ENCODE peak calls at places on chromosomes 13 and 19, in seven cellular contexts. One of them, this sample, is unnamed.

GRCh38 chr13:31742102-31742695 is 2.9 kb downstream of the RXFP2 start:
- DNase-seq in H54: no peak
- DNase-seq in tibial nerve: peak; percentile 49
- DNase-seq in GM12891: peak; percentile 37
- DNase-seq in suprapubic skin: peak; percentile 88
- DNase-seq in Peyer's patch: peak; percentile 43
- DNase-seq in body of pancreas: peak; percentile 69
- DNase-seq in this sample: peak; percentile 77

GRCh38 chr13:111610077-111610476 is 289.6 kb downstream of the TEX29 start:
- DNase-seq in Peyer's patch: no peak
- DNase-seq in body of pancreas: no peak
- DNase-seq in tibial nerve: no peak
- DNase-seq in GM12891: no peak
- DNase-seq in H54: no peak
- DNase-seq in suprapubic skin: no peak
- DNase-seq in this sample: no peak

GRCh38 chr13:22939157-22939556 is 241.6 kb upstream of the SGCG start:
- DNase-seq in body of pancreas: no peak
- DNase-seq in suprapubic skin: no peak
- DNase-seq in Peyer's patch: no peak
- DNase-seq in H54: no peak
- DNase-seq in GM12891: no peak
- DNase-seq in tibial nerve: no peak
- DNase-seq in this sample: no peak

GRCh38 chr13:31350560-31350959 is 150.8 kb downstream of the B3GLCT start:
- DNase-seq in H54: no peak
- DNase-seq in body of pancreas: no peak
- DNase-seq in tibial nerve: no peak
- DNase-seq in GM12891: no peak
- DNase-seq in Peyer's patch: no peak
- DNase-seq in suprapubic skin: no peak
- DNase-seq in this sample: no peak

GRCh38 chr19:5306531-5306930 is 34.1 kb downstream of the PTPRS start:
- DNase-seq in tibial nerve: no peak
- DNase-seq in body of pancreas: no peak
- DNase-seq in Peyer's patch: no peak
- DNase-seq in suprapubic skin: no peak
- DNase-seq in GM12891: no peak
- DNase-seq in H54: no peak
- DNase-seq in this sample: no peak

GRCh38 chr13:26971990-26972888 is 199.4 kb downstream of the USP12 start:
- DNase-seq in H54: no peak
- DNase-seq in body of pancreas: peak; percentile 73
- DNase-seq in GM12891: no peak
- DNase-seq in suprapubic skin: no peak
- DNase-seq in tibial nerve: no peak
- DNase-seq in Peyer's patch: peak; percentile 39
- DNase-seq in this sample: no peak

GRCh38 chr19:38047641-38048040 is 140.6 kb downstream of the SIPA1L3 start:
- DNase-seq in tibial nerve: no peak
- DNase-seq in GM12891: no peak
- DNase-seq in suprapubic skin: no peak
- DNase-seq in body of pancreas: no peak
- DNase-seq in Peyer's patch: no peak
- DNase-seq in H54: no peak
- DNase-seq in this sample: no peak

GRCh38 chr13:98327326-98328314 is 150.6 kb upstream of the RNF113B start:
- DNase-seq in body of pancreas: no peak
- DNase-seq in H54: no peak
- DNase-seq in GM12891: no peak
- DNase-seq in Peyer's patch: no peak
- DNase-seq in suprapubic skin: no peak
- DNase-seq in tibial nerve: no peak
- DNase-seq in this sample: no peak

GRCh38 chr19:925087-925911 is 536 bp upstream of the ARID3A start:
- DNase-seq in H54: peak; percentile 91
- DNase-seq in tibial nerve: peak; percentile 70
- DNase-seq in Peyer's patch: peak; percentile 86
- DNase-seq in suprapubic skin: peak; percentile 94
- DNase-seq in body of pancreas: peak; percentile 83
- DNase-seq in GM12891: no peak
- DNase-seq in this sample: peak; percentile 92

GRCh38 chr13:58979851-58980250 is 1183.9 kb downstream of the DIAPH3 start:
- DNase-seq in GM12891: no peak
- DNase-seq in body of pancreas: no peak
- DNase-seq in H54: no peak
- DNase-seq in suprapubic skin: no peak
- DNase-seq in Peyer's patch: no peak
- DNase-seq in tibial nerve: no peak
- DNase-seq in this sample: no peak

GRCh38 chr19:8610041-8610927 is at the start of gene ADAMTS10:
- DNase-seq in H54: no peak
- DNase-seq in body of pancreas: peak; percentile 31
- DNase-seq in tibial nerve: no peak
- DNase-seq in GM12891: no peak
- DNase-seq in Peyer's patch: no peak
- DNase-seq in suprapubic skin: no peak
- DNase-seq in this sample: peak; percentile 71

GRCh38 chr13:46728777-46729176 is 68.2 kb downstream of the ESD start:
- DNase-seq in Peyer's patch: no peak
- DNase-seq in tibial nerve: no peak
- DNase-seq in body of pancreas: no peak
- DNase-seq in suprapubic skin: no peak
- DNase-seq in H54: no peak
- DNase-seq in GM12891: no peak
- DNase-seq in this sample: no peak

GRCh38 chr13:98370261-98370660 is 193.2 kb upstream of the RNF113B start:
- DNase-seq in body of pancreas: no peak
- DNase-seq in Peyer's patch: no peak
- DNase-seq in tibial nerve: no peak
- DNase-seq in GM12891: no peak
- DNase-seq in H54: no peak
- DNase-seq in suprapubic skin: no peak
- DNase-seq in this sample: no peak

GRCh38 chr13:76538004-76538403 is 348.2 kb downstream of the KCTD12 start:
- DNase-seq in tibial nerve: no peak
- DNase-seq in Peyer's patch: no peak
- DNase-seq in body of pancreas: no peak
- DNase-seq in suprapubic skin: no peak
- DNase-seq in H54: no peak
- DNase-seq in GM12891: no peak
- DNase-seq in this sample: no peak

GRCh38 chr13:49838989-49839388 is 46.5 kb upstream of the KPNA3 start:
- DNase-seq in Peyer's patch: no peak
- DNase-seq in H54: no peak
- DNase-seq in tibial nerve: no peak
- DNase-seq in body of pancreas: no peak
- DNase-seq in suprapubic skin: no peak
- DNase-seq in GM12891: no peak
- DNase-seq in this sample: no peak

GRCh38 chr13:55815458-55816033 is 1325.2 kb upstream of the PRR20A start:
- DNase-seq in H54: no peak
- DNase-seq in GM12891: no peak
- DNase-seq in Peyer's patch: no peak
- DNase-seq in body of pancreas: peak; percentile 15
- DNase-seq in tibial nerve: no peak
- DNase-seq in suprapubic skin: no peak
- DNase-seq in this sample: no peak

GRCh38 chr13:43273362-43273761 is 250.0 kb downstream of the DNAJC15 start:
- DNase-seq in suprapubic skin: no peak
- DNase-seq in H54: no peak
- DNase-seq in body of pancreas: no peak
- DNase-seq in GM12891: no peak
- DNase-seq in tibial nerve: no peak
- DNase-seq in Peyer's patch: no peak
- DNase-seq in this sample: no peak

GRCh38 chr19:38617283-38617763 is 430 bp downstream of the MAP4K1 start:
- DNase-seq in tibial nerve: no peak
- DNase-seq in body of pancreas: no peak
- DNase-seq in H54: no peak
- DNase-seq in suprapubic skin: no peak
- DNase-seq in GM12891: no peak
- DNase-seq in Peyer's patch: peak; percentile 44
- DNase-seq in this sample: no peak

GRCh38 chr13:88188986-88189385 is 517.8 kb downstream of the SLITRK5 start:
- DNase-seq in H54: no peak
- DNase-seq in Peyer's patch: no peak
- DNase-seq in GM12891: no peak
- DNase-seq in suprapubic skin: no peak
- DNase-seq in tibial nerve: no peak
- DNase-seq in body of pancreas: no peak
- DNase-seq in this sample: no peak

GRCh38 chr13:23963184-23963931 is 66.1 kb upstream of the C1QTNF9B start:
- DNase-seq in body of pancreas: no peak
- DNase-seq in H54: no peak
- DNase-seq in GM12891: no peak
- DNase-seq in tibial nerve: no peak
- DNase-seq in Peyer's patch: no peak
- DNase-seq in suprapubic skin: no peak
- DNase-seq in this sample: no peak

GRCh38 chr13:21040120-21040834 is 21.1 kb downstream of the LATS2 start:
- DNase-seq in Peyer's patch: no peak
- DNase-seq in suprapubic skin: no peak
- DNase-seq in tibial nerve: no peak
- DNase-seq in H54: no peak
- DNase-seq in body of pancreas: no peak
- DNase-seq in GM12891: no peak
- DNase-seq in this sample: peak; percentile 60

GRCh38 chr13:26579580-26579979 is 22.1 kb downstream of the WASF3 start:
- DNase-seq in suprapubic skin: no peak
- DNase-seq in GM12891: no peak
- DNase-seq in H54: no peak
- DNase-seq in Peyer's patch: no peak
- DNase-seq in tibial nerve: no peak
- DNase-seq in body of pancreas: no peak
- DNase-seq in this sample: no peak

GRCh38 chr19:371501-372160 is 27.0 kb upstream of the MIER2 start:
- DNase-seq in Peyer's patch: no peak
- DNase-seq in suprapubic skin: no peak
- DNase-seq in H54: no peak
- DNase-seq in body of pancreas: no peak
- DNase-seq in GM12891: no peak
- DNase-seq in tibial nerve: no peak
- DNase-seq in this sample: peak; percentile 37

GRCh38 chr13:34247596-34247995 is 429.6 kb downstream of the RFC3 start:
- DNase-seq in Peyer's patch: no peak
- DNase-seq in tibial nerve: no peak
- DNase-seq in GM12891: no peak
- DNase-seq in H54: no peak
- DNase-seq in body of pancreas: no peak
- DNase-seq in suprapubic skin: no peak
- DNase-seq in this sample: no peak

DNA sequence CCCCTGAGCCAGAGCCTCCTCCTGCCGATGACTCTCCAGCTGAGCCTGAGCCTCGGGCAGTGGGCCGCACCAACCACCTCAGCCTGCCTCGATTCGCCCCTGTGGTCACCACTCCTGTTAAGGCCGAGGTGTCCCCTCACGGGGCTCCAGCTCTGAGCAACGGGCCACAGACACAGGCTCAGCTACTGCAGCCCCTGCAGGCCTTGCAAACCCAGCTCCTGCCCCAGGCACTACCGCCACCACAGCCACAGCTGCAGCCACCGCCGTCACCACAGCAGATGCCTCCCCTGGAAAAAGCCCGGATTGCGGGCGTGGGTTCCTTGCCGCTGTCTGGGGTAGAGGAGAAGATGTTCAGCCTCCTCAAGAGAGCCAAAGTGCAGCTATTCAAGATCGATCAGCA is 3.6 kb downstream of the KMT2B start:
- DNase-seq in H54: no peak
- DNase-seq in GM12891: no peak
- DNase-seq in suprapubic skin: no peak
- DNase-seq in body of pancreas: no peak
- DNase-seq in tibial nerve: no peak
- DNase-seq in Peyer's patch: no peak
- DNase-seq in this sample: no peak
- TF ChIP-seq POLR2A in H54: no peak
- TF ChIP-seq POLR2A in GM12891: no peak
- TF ChIP-seq POLR2A in suprapubic skin: no peak
- TF ChIP-seq POLR2A in body of pancreas: no peak
- TF ChIP-seq POLR2A in tibial nerve: no peak
- TF ChIP-seq POLR2A in Peyer's patch: no peak
- TF ChIP-seq POLR2A in this sample: no peak

DNA sequence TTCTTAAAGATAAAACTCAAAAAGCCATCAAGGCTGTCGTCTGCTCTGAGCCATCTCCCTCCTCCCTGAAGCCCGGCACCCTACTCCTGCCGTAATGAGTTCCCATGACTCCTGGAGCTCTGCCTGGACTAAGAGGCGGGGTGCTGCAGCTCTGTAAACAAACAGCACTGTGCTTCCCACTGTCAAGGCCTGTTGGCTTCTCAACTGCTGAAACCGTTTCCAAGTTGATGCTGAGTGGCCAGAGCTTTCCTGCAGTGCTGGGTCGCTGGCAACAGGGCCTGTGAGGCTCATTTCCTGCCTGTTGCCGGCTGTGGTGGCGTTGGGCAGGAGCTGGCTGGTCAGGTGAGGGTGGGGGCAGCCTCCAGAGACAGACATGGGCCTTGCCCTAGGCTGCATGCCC is 26.7 kb upstream of the ISYNA1 start:
- DNase-seq in suprapubic skin: no peak
- DNase-seq in tibial nerve: peak; percentile 76
- DNase-seq in GM12891: no peak
- DNase-seq in H54: peak; percentile 81
- DNase-seq in body of pancreas: peak; percentile 87
- DNase-seq in Peyer's patch: peak; percentile 22
- DNase-seq in this sample: peak; percentile 98
- TF ChIP-seq POLR2A in suprapubic skin: no peak
- TF ChIP-seq POLR2A in tibial nerve: no peak
- TF ChIP-seq POLR2A in GM12891: no peak
- TF ChIP-seq POLR2A in H54: no peak
- TF ChIP-seq POLR2A in body of pancreas: peak; percentile 37
- TF ChIP-seq POLR2A in Peyer's patch: no peak
- TF ChIP-seq POLR2A in this sample: no peak

GRCh38 chr13:94641432-94641941 is 39.8 kb downstream of the GPR180 start:
- DNase-seq in tibial nerve: no peak
- DNase-seq in suprapubic skin: no peak
- DNase-seq in body of pancreas: no peak
- DNase-seq in Peyer's patch: no peak
- DNase-seq in GM12891: no peak
- DNase-seq in H54: no peak
- DNase-seq in this sample: no peak

GRCh38 chr13:94646904-94647303 is 45.2 kb downstream of the GPR180 start:
- DNase-seq in GM12891: no peak
- DNase-seq in suprapubic skin: no peak
- DNase-seq in Peyer's patch: no peak
- DNase-seq in tibial nerve: no peak
- DNase-seq in H54: no peak
- DNase-seq in body of pancreas: no peak
- DNase-seq in this sample: no peak
- TF ChIP-seq POLR2A in GM12891: no peak
- TF ChIP-seq POLR2A in suprapubic skin: no peak
- TF ChIP-seq POLR2A in Peyer's patch: no peak
- TF ChIP-seq POLR2A in tibial nerve: no peak
- TF ChIP-seq POLR2A in H54: no peak
- TF ChIP-seq POLR2A in body of pancreas: no peak
- TF ChIP-seq POLR2A in this sample: no peak

DNA sequence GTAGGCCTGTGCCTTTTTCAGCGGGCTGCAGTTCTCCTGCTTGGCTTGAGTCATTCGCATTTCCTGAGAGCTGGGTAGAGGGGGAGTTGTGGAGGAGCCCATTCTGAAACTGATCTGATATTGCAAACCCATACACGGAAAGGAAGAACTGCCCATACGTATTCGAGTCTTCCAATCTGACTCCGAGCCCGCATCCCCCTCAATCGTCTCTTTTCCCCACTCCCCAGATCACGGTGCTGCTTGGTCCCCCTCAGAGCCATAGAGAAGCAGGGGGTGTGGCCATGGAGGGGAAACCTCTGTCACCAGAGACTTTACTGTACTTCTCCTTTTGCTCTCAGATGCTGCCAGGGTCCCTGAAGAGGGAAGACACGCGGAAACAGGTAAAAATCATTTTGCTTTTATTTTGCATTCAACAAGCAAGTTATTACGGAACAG is at the start of gene CD22:
- DNase-seq in GM12891: no peak
- DNase-seq in suprapubic skin: no peak
- DNase-seq in Peyer's patch: peak; percentile 77
- DNase-seq in body of pancreas: no peak
- DNase-seq in tibial nerve: no peak
- DNase-seq in H54: no peak
- DNase-seq in this sample: no peak
- TF ChIP-seq POLR2A in GM12891: peak; percentile 94
- TF ChIP-seq POLR2A in suprapubic skin: no peak
- TF ChIP-seq POLR2A in Peyer's patch: no peak
- TF ChIP-seq POLR2A in body of pancreas: no peak
- TF ChIP-seq POLR2A in tibial nerve: no peak
- TF ChIP-seq POLR2A in H54: no peak
- TF ChIP-seq POLR2A in this sample: no peak

This sample was measured in sigmoid colon.